ENCODE peak calls at places on chromosomes 4 and X, in six cellular contexts. C is omental fat pad; M is stimulated activated CD4-positive, alpha-beta T cell treated with anti-CD3 and anti-CD28 coated beads, Interleukin-15, amount 100 ng/mL, for 24 hours; U is suprapubic skin; T is activated CD4-positive, CD25-positive, alpha-beta regulatory T cell; J is RPMI8226. W is an unnamed sample.

GRCh38 chr4:8689741-8690140 is 97.2 kb downstream of the CPZ start:
- DNase-seq in J (no peak), T (no peak), M (no peak), U (peak), C (no peak), W (no peak)

GRCh38 chrX:50100188-50100587 is 100.6 kb downstream of the AKAP4 start:
- DNase-seq in C (no peak), T (no peak), U (no peak), J (no peak), M (no peak), W (no peak)

GRCh38 chrX:134712272-134712671 is 54.0 kb upstream of the PLAC1 start:
- DNase-seq in T (no peak), J (no peak), M (no peak), U (no peak), C (no peak), W (no peak)

GRCh38 chr4:168308912-168309311 is 9.6 kb downstream of the DDX60 start:
- DNase-seq in M (no peak), U (no peak), J (no peak), C (no peak), T (no peak), W (no peak)

GRCh38 chrX:132983496-132983895 is 25.1 kb upstream of the HS6ST2 start:
- DNase-seq in T (no peak), M (no peak), U (no peak), J (no peak), C (no peak), W (no peak)

GRCh38 chr4:150593996-150594395 is 12.0 kb downstream of the MAB21L2 start:
- DNase-seq in T (no peak), M (no peak), U (no peak), J (no peak), C (no peak), W (no peak)

GRCh38 chr4:62431513-62431912 is 1231.4 kb downstream of the ADGRL3 start:
- DNase-seq in C (no peak), T (no peak), J (no peak), U (no peak), M (no peak), W (no peak)

GRCh38 chrX:134908235-134908834 is 82.5 kb upstream of the SMIM10 start:
- DNase-seq in U (no peak), C (no peak), M (no peak), T (no peak), J (no peak), W (no peak)

GRCh38 chrX:12210196-12210815 is 72.0 kb downstream of the FRMPD4 start:
- DNase-seq in C (peak), U (no peak), M (no peak), T (no peak), J (no peak), W (no peak)

GRCh38 chr4:75289843-75290616 is 224.2 kb downstream of the RCHY1 start:
- DNase-seq in C (no peak), M (no peak), J (peak), T (no peak), U (no peak), W (peak)

GRCh38 chr4:647481-647880 is 22.1 kb downstream of the PDE6B start:
- DNase-seq in M (no peak), U (no peak), J (no peak), C (no peak), T (no peak), W (no peak)

GRCh38 chr4:110487873-110488272 is 11.9 kb downstream of the ENPEP start:
- DNase-seq in J (peak), M (no peak), C (no peak), T (no peak), U (no peak), W (no peak)

GRCh38 chr4:153497988-153498967 is 32.1 kb downstream of the TMEM131L start:
- DNase-seq in J (no peak), C (no peak), M (no peak), U (no peak), T (no peak), W (no peak)

GRCh38 chrX:2692221-2693122 is 1.4 kb downstream of the CD99 start:
- DNase-seq in T (no peak), M (peak), J (peak), C (no peak), U (peak), W (no peak)

GRCh38 chr4:113610542-113610941 is 151.0 kb downstream of the CAMK2D start:
- DNase-seq in T (no peak), M (no peak), C (no peak), J (no peak), U (no peak), W (no peak)

GRCh38 chrX:6708676-6709075 is 173.8 kb upstream of the VCX3A start:
- DNase-seq in J (no peak), T (no peak), C (no peak), M (no peak), U (no peak), W (no peak)

GRCh38 chr4:105130945-105131344 is 15.7 kb upstream of the TET2 start:
- DNase-seq in C (no peak), J (no peak), M (no peak), U (no peak), T (no peak), W (no peak)

GRCh38 chrX:119008122-119008744 is 33.8 kb downstream of the LONRF3 start:
- DNase-seq in C (no peak), T (no peak), J (peak), M (peak), U (no peak), W (peak)

GRCh38 chr4:71230613-71231012 is 108.2 kb upstream of the SLC4A4 start:
- DNase-seq in T (no peak), M (no peak), U (no peak), J (peak), C (no peak), W (no peak)

GRCh38 chrX:37912286-37912685 is 64.9 kb upstream of the DYNLT3 start:
- DNase-seq in M (no peak), U (no peak), T (no peak), C (no peak), J (no peak), W (no peak)

GRCh38 chrX:101659601-101660063 is at the start of gene ARMCX2:
- DNase-seq in U (no peak), M (peak), C (no peak), J (no peak), T (no peak), W (no peak)

GRCh38 chr4:155371432-155372043 is 5.2 kb downstream of the MAP9 start:
- DNase-seq in M (no peak), J (no peak), T (no peak), U (no peak), C (no peak), W (no peak)

GRCh38 chr4:111046811-111047210 is 423.9 kb upstream of the PITX2 start:
- DNase-seq in C (no peak), T (no peak), M (no peak), U (no peak), J (no peak), W (no peak)

GRCh38 chr4:82825425-82825824 is 26.8 kb upstream of the SCD5 start:
- DNase-seq in M (no peak), J (no peak), C (no peak), T (no peak), U (no peak), W (no peak)

GRCh38 chr4:30837131-30837539 is 117.0 kb downstream of the PCDH7 start:
- DNase-seq in C (no peak), U (no peak), T (no peak), J (no peak), M (no peak), W (no peak)

GRCh38 chrX:110383414-110383813 is 24.8 kb downstream of the RTL9 start:
- DNase-seq in M (no peak), C (no peak), T (no peak), J (no peak), U (no peak), W (no peak)

GRCh38 chr4:185209031-185209851 is at the start of gene SNX25:
- DNase-seq in M (peak), C (peak), U (peak), J (peak), T (peak), W (peak)

GRCh38 chrX:77814210-77814609 is 28.2 kb upstream of the ATRX start:
- DNase-seq in M (no peak), T (no peak), J (no peak), U (no peak), C (no peak), W (no peak)